ENCODE peak calls at places on chromosomes 4 and X, in six cellular contexts. W, D, V, C, U and R are unnamed samples.

GRCh38 chr4:163556169-163556568 is 61.7 kb downstream of the TMA16 start:
- DNase-seq in W (no peak), U (no peak), C (no peak), V (no peak), D (peak; percentile 25), R (no peak)

GRCh38 chr4:825063-825968 is 613 bp downstream of the CPLX1 start:
- DNase-seq in C (no peak), U (no peak), D (no peak), V (peak; percentile 41), W (no peak), R (no peak)

GRCh38 chr4:23015821-23016220 is 323.1 kb downstream of the GBA3 start:
- DNase-seq in V (no peak), D (no peak), W (no peak), C (no peak), U (no peak), R (no peak)

GRCh38 chrX:98057176-98057575 is 1173.5 kb downstream of the RPA4 start:
- DNase-seq in C (no peak), U (no peak), V (no peak), D (no peak), W (no peak), R (no peak)

GRCh38 chr4:148065069-148065468 is 333.2 kb downstream of the ARHGAP10 start:
- DNase-seq in U (peak; percentile 51), V (peak; percentile 77), C (no peak), D (no peak), W (no peak), R (no peak)

GRCh38 chr4:113209652-113210320 is 160.3 kb downstream of the ANK2 start:
- DNase-seq in W (no peak), V (no peak), U (no peak), D (no peak), C (no peak), R (no peak)

GRCh38 chr4:84877051-84877833 is 89.2 kb downstream of the WDFY3 start:
- DNase-seq in U (no peak), C (no peak), W (no peak), V (peak; percentile 50), D (peak; percentile 36), R (no peak)

GRCh38 chr4:84647307-84647884 is 64.5 kb downstream of the CDS1 start:
- DNase-seq in D (no peak), C (no peak), V (peak; percentile 2), W (no peak), U (no peak), R (no peak)

GRCh38 chr4:112593438-112594133 is 43.1 kb downstream of the ZGRF1 start:
- DNase-seq in D (no peak), U (no peak), V (no peak), C (no peak), W (no peak), R (no peak)

GRCh38 chrX:32084757-32085156 is 1012.9 kb upstream of the FTHL17 start:
- DNase-seq in V (no peak), W (no peak), U (no peak), D (no peak), C (no peak), R (no peak)

GRCh38 chr4:157315968-157316367 is 95.4 kb downstream of the GRIA2 start:
- DNase-seq in C (no peak), D (no peak), U (no peak), W (no peak), V (no peak), R (no peak)

GRCh38 chr4:173513651-173514050 is 16.4 kb downstream of the HAND2 start:
- DNase-seq in V (peak; percentile 40), C (no peak), U (no peak), D (no peak), W (no peak), R (no peak)

GRCh38 chr4:174217273-174218126 is 66.0 kb downstream of the FBXO8 start:
- DNase-seq in V (peak; percentile 82), U (no peak), C (no peak), W (no peak), D (peak; percentile 8), R (no peak)

GRCh38 chr4:72604324-72604723 is 35.3 kb upstream of the ADAMTS3 start:
- DNase-seq in V (peak; percentile 9), C (no peak), W (no peak), U (no peak), D (no peak), R (no peak)

GRCh38 chr4:147799986-147800555 is 68.2 kb downstream of the ARHGAP10 start:
- DNase-seq in V (no peak), C (peak; percentile 30), U (no peak), W (no peak), D (no peak), R (no peak)

GRCh38 chr4:158948071-158948470 is 154.8 kb upstream of the RAPGEF2 start:
- DNase-seq in W (no peak), V (no peak), C (no peak), U (no peak), D (no peak), R (no peak)

GRCh38 chr4:161767116-161767515 is 396.7 kb downstream of the FSTL5 start:
- DNase-seq in V (no peak), D (peak; percentile 67), W (no peak), C (no peak), U (no peak), R (no peak)

GRCh38 chrX:3713937-3714434 is 537 bp upstream of the PRKX start:
- DNase-seq in D (no peak), C (no peak), V (no peak), U (no peak), W (no peak), R (no peak)

GRCh38 chr4:94419956-94420355 is 31.8 kb upstream of the PDLIM5 start:
- DNase-seq in U (no peak), W (no peak), D (peak; percentile 48), C (no peak), V (peak; percentile 65), R (no peak)

GRCh38 chr4:29861307-29861706 is 858.9 kb upstream of the PCDH7 start:
- DNase-seq in C (no peak), U (no peak), V (no peak), D (no peak), W (no peak), R (no peak)

GRCh38 chr4:184895012-184895795 is 69.4 kb upstream of the ACSL1 start:
- DNase-seq in C (no peak), W (no peak), V (no peak), D (no peak), U (no peak), R (no peak)